ENCODE peak calls at places on chromosomes 13 and 19, in seven cellular contexts. N is heart right ventricle, R is aorta, Q is spleen, J is SJSA1, V is BE2C, A is breast epithelium. W is an unnamed sample. For H3K4me1, the result is how much of the 10 kb centered on the place peaks cover.

GRCh38 chr13:112727581-112727980 is 37.7 kb downstream of the ATP11A start:
- DNase-seq in N (no peak), R (no peak), Q (peak), J (no peak), V (no peak), A (no peak), W (no peak)

GRCh38 chr19:23071087-23071511 is 45.7 kb upstream of the ZNF730 start:
- DNase-seq in N (peak), R (no peak), Q (no peak), J (no peak), V (peak), A (no peak), W (no peak)

GRCh38 chr19:10895363-10895762 is 24.0 kb downstream of the CARM1 start:
- DNase-seq in N (no peak), R (no peak), Q (no peak), J (no peak), V (no peak), A (no peak), W (no peak)

GRCh38 chr19:54684537-54684936 is 21.8 kb downstream of the LILRB4 start:
- DNase-seq in N (no peak), R (no peak), Q (no peak), J (no peak), V (no peak), A (no peak), W (peak)

GRCh38 chr13:26222523-26223046 is 471 bp upstream of the RNF6 start:
- DNase-seq in N (peak), R (no peak), Q (no peak), J (no peak), V (no peak), A (no peak), W (no peak)

GRCh38 chr19:18282021-18282787 is 782 bp upstream of the JUND start:
- DNase-seq in N (peak), R (no peak), Q (peak), J (no peak), V (no peak), A (no peak), W (no peak)

GRCh38 chr13:73189766-73190165 is 131.0 kb downstream of the KLF5 start:
- DNase-seq in N (no peak), R (no peak), Q (no peak), J (no peak), V (no peak), A (no peak), W (no peak)

GRCh38 chr13:49584771-49585182 is 581 bp downstream of the RCBTB1 start:
- DNase-seq in N (no peak), R (no peak), Q (no peak), J (no peak), V (no peak), A (no peak), W (no peak)

GRCh38 chr19:33879818-33880575 is 83.3 kb downstream of the KCTD15 start:
- DNase-seq in N (peak), R (peak), Q (peak), J (no peak), V (peak), A (peak), W (no peak)

GRCh38 chr13:107289540-107289939 is 721.6 kb upstream of the ARGLU1 start:
- DNase-seq in N (no peak), R (no peak), Q (no peak), J (no peak), V (no peak), A (no peak), W (no peak)

GRCh38 chr13:110444226-110444653 is 117.3 kb downstream of the RAB20 start:
- DNase-seq in N (no peak), R (no peak), Q (no peak), J (peak), V (no peak), A (no peak), W (no peak)

GRCh38 chr13:97003071-97003470 is 8.8 kb upstream of the OXGR1 start:
- DNase-seq in N (no peak), R (no peak), Q (no peak), J (no peak), V (no peak), A (no peak), W (no peak)

GRCh38 chr19:36121486-36122124 is 6.3 kb downstream of the TBCB start:
- DNase-seq in N (no peak), R (no peak), Q (no peak), J (no peak), V (no peak), A (no peak), W (no peak)

GRCh38 chr19:13068064-13068807 is 34.4 kb downstream of the LYL1 start:
- DNase-seq in N (no peak), R (no peak), Q (no peak), J (no peak), V (no peak), A (no peak), W (no peak)

GRCh38 chr19:28290963-28291657 is 921.8 kb downstream of the UQCRFS1 start:
- DNase-seq in N (no peak), R (no peak), Q (no peak), J (no peak), V (no peak), A (no peak), W (no peak)

GRCh38 chr13:21986602-21987001 is 315.7 kb downstream of the FGF9 start:
- DNase-seq in N (peak), R (no peak), Q (no peak), J (no peak), V (no peak), A (no peak), W (no peak)

GRCh38 chr13:109779074-109779473 is 7.3 kb downstream of the IRS2 start:
- DNase-seq in N (no peak), R (no peak), Q (no peak), J (peak), V (no peak), A (no peak), W (no peak)

GRCh38 chr13:93227280-93227905 is 786 bp downstream of the GPC6 start:
- DNase-seq in N (no peak), R (peak), Q (no peak), J (peak), V (peak), A (no peak), W (no peak)

GRCh38 chr19:30564551-30565011 is 192.4 kb downstream of the ZNF536 start:
- DNase-seq in N (no peak), R (no peak), Q (no peak), J (no peak), V (no peak), A (no peak), W (no peak)

GRCh38 chr19:28468701-28469459 is 744.1 kb downstream of the UQCRFS1 start:
- DNase-seq in N (no peak), R (no peak), Q (peak), J (peak), V (no peak), A (no peak), W (peak)

GRCh38 chr13:51524312-51524711 is 60.0 kb upstream of the WDFY2 start:
- DNase-seq in N (no peak), R (no peak), Q (no peak), J (no peak), V (no peak), A (no peak), W (no peak)

GRCh38 chr19:5452594-5453565 is 2.3 kb upstream of the ZNRF4 start:
- DNase-seq in N (no peak), R (no peak), Q (no peak), J (no peak), V (peak), A (no peak), W (peak)

GRCh38 chr19:29084266-29084665 is 128.7 kb downstream of the UQCRFS1 start:
- DNase-seq in N (no peak), R (no peak), Q (no peak), J (no peak), V (no peak), A (no peak), W (no peak)

GRCh38 chr13:40149611-40150283 is 494.3 kb downstream of the COG6 start:
- DNase-seq in N (no peak), R (no peak), Q (no peak), J (peak), V (no peak), A (no peak), W (no peak)

GRCh38 chr13:21980049-21980448 is 309.2 kb downstream of the FGF9 start:
- DNase-seq in N (no peak), R (no peak), Q (no peak), J (no peak), V (no peak), A (no peak), W (no peak)

GRCh38 chr19:41869374-41869955 is 7.6 kb upstream of the CD79A start:
- DNase-seq in N (no peak), R (no peak), Q (no peak), J (no peak), V (no peak), A (no peak), W (no peak)

GRCh38 chr19:41872384-41872774 is 4.7 kb upstream of the CD79A start:
- DNase-seq in N (no peak), R (no peak), Q (no peak), J (no peak), V (no peak), A (no peak), W (no peak)

GRCh38 chr19:41871573-41872383 is 5.3 kb upstream of the CD79A start:
- DNase-seq in N (no peak), R (no peak), Q (peak), J (no peak), V (no peak), A (no peak), W (no peak)

GRCh38 chr19:41870401-41870873 is 6.6 kb upstream of the CD79A start:
- DNase-seq in N (no peak), R (no peak), Q (no peak), J (no peak), V (no peak), A (no peak), W (no peak)

DNA sequence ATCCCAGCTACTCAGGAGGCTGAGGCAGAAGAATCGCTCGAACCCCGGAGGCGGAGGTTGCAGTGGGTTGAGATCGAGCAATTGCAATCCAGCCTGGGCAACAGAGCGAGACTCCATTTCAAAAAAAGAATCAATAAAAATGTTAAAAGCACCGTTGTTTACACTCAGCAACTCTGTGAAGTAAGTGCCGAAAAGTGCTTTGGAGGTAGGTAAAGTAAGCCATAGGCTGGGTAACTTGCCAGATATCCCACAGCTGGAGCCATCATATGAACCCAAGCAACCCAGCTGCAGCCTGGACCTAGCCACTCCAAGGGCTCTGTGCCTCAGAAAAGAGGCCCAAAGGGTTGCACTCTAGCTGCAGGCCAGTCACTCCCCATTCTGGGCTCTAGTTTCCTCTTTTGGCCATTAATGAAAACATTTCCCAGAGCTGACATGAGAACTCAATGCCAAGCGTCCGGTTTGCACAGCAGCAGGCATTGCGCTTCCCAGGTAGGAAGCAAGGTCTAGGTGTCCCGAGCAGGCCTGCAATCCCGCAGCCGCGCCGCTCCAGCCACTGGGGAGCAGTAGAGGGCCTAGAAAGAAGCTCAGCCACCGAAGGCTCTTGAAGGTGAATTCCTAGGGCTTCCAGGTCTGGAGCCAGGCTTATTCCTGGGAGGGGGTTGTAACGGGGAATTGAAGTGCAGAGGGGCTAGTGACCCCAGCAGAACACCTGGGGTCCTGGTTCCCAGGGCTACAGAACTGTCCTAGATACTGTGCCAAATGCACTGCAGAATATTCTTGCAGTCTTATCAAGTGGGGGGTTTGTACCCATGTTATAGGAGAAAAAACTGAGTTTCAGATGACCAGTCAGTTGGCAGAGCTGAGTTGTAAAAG is 4.1 kb upstream of the CD79A start:
- DNase-seq in N (peak), R (peak), Q (peak), J (no peak), V (peak), A (peak), W (peak)
- H3K4me1 ChIP-seq in N (under half), R (under half), Q (half or more), J (under half), V (under half), A (under half), W (under half)

GRCh38 chr19:2415281-2415972 is 12.0 kb downstream of the TIMM13 start:
- DNase-seq in N (no peak), R (no peak), Q (no peak), J (no peak), V (peak), A (no peak), W (no peak)
- H3K4me3 ChIP-seq in N (no peak), R (no peak), Q (no peak), J (no peak), V (no peak), A (no peak), W (no peak)

GRCh38 chr19:1855040-1855827 is 7.0 kb upstream of the REXO1 start:
- DNase-seq in N (peak), R (peak), Q (peak), J (peak), V (peak), A (peak), W (no peak)

GRCh38 chr19:1854032-1854541 is 5.8 kb upstream of the REXO1 start:
- DNase-seq in N (no peak), R (no peak), Q (peak), J (no peak), V (no peak), A (no peak), W (no peak)

GRCh38 chr19:1855828-1856255 is 7.5 kb downstream of the KLF16 start:
- DNase-seq in N (no peak), R (no peak), Q (peak), J (no peak), V (no peak), A (no peak), W (no peak)

GRCh38 chr19:1853295-1854031 is 5.2 kb upstream of the REXO1 start:
- DNase-seq in N (peak), R (peak), Q (peak), J (peak), V (peak), A (peak), W (peak)

GRCh38 chr19:1854542-1855039 is 6.3 kb upstream of the REXO1 start:
- DNase-seq in N (peak), R (no peak), Q (peak), J (no peak), V (peak), A (no peak), W (no peak)
- H3K4me1 ChIP-seq in N (half or more), R (under half), Q (half or more), J (under half), V (under half), A (under half), W (under half)

GRCh38 chr13:113951246-113951999 is 22.5 kb downstream of the C13orf46 start:
- DNase-seq in N (peak), R (peak), Q (peak), J (peak), V (peak), A (peak), W (peak)
- H3K4me3 ChIP-seq in N (peak), R (no peak), Q (no peak), J (no peak), V (no peak), A (no peak), W (no peak)

DNA sequence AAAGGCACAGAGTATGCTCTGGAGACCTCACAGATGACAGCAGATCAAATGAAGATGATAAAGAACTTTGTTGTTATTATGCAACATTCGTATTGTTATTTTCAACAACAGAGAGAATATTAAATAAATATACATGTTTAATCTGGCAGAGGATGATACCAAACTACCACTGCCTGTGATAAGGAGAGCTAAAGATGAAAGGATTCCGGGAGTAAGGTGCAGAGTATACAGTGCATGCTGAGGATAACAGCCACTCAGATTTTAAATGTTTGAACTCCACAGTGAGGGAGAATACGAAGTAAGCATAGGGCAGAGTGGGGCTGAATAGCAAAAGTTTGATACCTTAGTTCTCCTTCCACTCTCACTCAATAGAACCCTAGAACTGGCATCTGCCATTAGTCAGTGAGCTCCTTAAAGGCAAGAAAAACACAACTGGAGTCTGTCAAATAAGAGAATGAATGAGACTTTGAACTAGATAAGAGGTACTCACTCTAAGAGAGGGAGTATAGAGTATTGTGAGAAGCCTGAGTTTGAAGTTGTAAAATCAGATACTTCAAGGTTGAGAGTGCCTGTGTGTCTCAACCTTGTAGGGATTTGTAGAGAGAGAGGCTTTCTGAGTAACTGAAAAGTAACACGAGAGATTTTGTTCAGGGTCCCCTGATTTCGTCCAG is 78.5 kb downstream of the STARD13 start:
- DNase-seq in N (no peak), R (no peak), Q (no peak), J (no peak), V (no peak), A (no peak), W (no peak)
- H3K4me1 ChIP-seq in N (half or more), R (under half), Q (under half), J (under half), V (under half), A (under half), W (under half)

GRCh38 chr19:7349961-7350711 is 1.4 kb downstream of the ARHGEF18 start:
- DNase-seq in N (no peak), R (peak), Q (peak), J (no peak), V (no peak), A (no peak), W (no peak)
- H3K4me3 ChIP-seq in N (no peak), R (no peak), Q (peak), J (no peak), V (no peak), A (no peak), W (no peak)

DNA sequence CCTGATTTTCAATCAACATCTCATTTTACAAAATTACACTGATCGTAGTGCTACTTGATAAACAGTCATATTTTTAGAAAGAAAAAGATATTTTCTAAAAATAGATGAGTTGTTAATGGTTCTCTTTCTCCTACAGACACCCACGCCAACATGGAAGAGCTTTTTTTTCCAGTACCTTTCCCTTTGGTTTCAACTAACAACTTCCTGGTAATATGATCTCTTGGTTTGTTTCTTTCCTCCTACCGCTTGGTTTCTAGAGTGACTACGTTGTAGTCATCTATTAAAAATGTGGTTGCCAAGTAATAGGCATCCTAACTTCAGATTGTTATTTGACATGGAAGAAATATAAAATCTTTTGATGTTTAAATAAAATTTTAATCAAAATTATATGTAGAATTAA is 189.0 kb downstream of the LACC1 start:
- DNase-seq in N (no peak), R (no peak), Q (no peak), J (no peak), V (no peak), A (no peak), W (no peak)
- H3K4me1 ChIP-seq in N (under half), R (under half), Q (under half), J (under half), V (under half), A (under half), W (under half)

DNA sequence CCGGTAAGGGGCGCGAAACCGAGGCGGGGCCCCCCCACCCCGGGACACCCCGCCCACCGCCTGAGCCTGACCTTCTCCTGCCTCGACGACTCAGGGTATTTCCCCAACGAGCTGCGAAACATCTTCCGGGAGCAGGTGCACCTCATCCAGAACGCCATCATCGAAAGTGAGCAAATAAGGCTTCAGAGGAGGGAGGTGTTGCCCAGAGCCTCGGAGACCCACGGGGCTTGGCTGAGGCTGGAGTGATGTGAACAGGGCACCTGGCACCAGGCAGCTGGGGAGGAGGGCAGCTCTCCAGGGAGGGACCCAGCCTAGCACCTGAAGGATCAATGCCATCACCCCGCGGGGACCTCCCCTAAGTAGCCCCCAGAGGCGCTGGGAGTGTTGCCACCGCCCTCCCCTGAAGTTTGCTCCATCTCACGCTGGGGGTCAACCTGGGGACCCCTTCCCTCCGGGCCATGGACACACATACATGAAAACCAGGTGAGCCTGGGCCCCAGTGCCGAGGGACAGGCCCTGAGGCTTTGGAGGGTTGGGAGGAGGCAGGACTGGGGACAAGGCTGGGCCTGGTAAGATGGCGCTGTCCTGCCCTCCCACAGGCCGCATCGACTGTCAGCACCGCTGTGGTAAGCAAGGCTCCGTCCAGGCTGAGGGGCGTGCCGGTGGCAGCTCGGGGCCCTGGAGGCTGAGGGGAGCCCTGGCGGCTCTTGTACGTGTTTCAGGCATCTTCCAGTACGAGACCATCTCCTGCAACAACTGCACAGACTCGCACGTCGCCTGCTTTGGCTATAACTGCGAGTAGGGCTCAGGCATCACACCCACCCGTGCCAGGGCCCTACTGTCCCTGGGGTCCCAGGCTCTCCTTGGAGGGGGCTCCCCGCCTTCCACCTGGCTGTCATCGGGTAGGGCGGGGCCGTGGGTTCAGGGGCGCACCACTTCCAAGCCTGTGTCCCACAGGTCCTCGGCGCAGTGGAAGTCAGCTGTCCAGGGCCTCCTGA is 914 bp downstream of the IZUMO4 start:
- DNase-seq in N (no peak), R (no peak), Q (peak), J (no peak), V (no peak), A (no peak), W (no peak)
- H3K4me3 ChIP-seq in N (peak), R (peak), Q (peak), J (peak), V (peak), A (peak), W (peak)

DNA sequence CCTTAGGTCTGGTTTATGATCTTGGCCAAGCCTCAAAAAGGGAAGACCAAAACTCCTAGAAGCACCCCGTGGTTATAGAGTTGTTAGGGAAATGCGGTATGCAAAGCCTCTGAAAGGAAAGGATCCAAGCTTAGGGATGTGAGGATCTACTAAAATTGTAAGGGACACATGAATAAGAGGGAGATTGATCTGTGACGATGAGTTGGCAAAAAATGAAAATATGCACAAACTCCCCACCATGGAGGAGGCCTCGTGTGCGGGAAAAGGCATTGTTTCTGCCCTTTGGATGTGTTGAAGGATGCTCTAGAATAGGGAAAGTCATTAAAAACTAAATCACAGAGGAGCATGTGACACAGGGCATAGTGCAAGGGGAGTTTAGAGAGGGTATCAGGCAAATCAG is 88.7 kb upstream of the UBL3 start:
- DNase-seq in N (no peak), R (no peak), Q (no peak), J (no peak), V (no peak), A (no peak), W (no peak)
- H3K4me1 ChIP-seq in N (under half), R (under half), Q (under half), J (under half), V (under half), A (under half), W (under half)